ENCODE peak calls at places on chromosomes 16 and 17, in six cellular contexts. One of them, this sample, is unnamed.

GRCh38 chr16:66420396-66420795 is 6.7 kb upstream of the BEAN1 start:
- DNase-seq in HFFc6: no peak
- DNase-seq in B cell: no peak
- DNase-seq in GM10248: no peak
- DNase-seq in Calu3: no peak
- DNase-seq in adrenal gland: no peak
- DNase-seq in this sample: no peak

GRCh38 chr16:27203429-27204231 is at the start of gene KDM8:
- DNase-seq in B cell: peak
- DNase-seq in HFFc6: peak
- DNase-seq in GM10248: peak
- DNase-seq in adrenal gland: peak
- DNase-seq in Calu3: peak
- DNase-seq in this sample: peak

GRCh38 chr16:13402601-13403000 is 501.2 kb downstream of the SHISA9 start:
- DNase-seq in GM10248: no peak
- DNase-seq in adrenal gland: no peak
- DNase-seq in Calu3: no peak
- DNase-seq in HFFc6: no peak
- DNase-seq in B cell: no peak
- DNase-seq in this sample: no peak

GRCh38 chr16:89377446-89377838 is 112.9 kb downstream of the ANKRD11 start:
- DNase-seq in GM10248: no peak
- DNase-seq in Calu3: no peak
- DNase-seq in adrenal gland: no peak
- DNase-seq in B cell: no peak
- DNase-seq in HFFc6: no peak
- DNase-seq in this sample: no peak

GRCh38 chr17:75411328-75412067 is 6.0 kb upstream of the GRB2 start:
- DNase-seq in HFFc6: no peak
- DNase-seq in Calu3: no peak
- DNase-seq in GM10248: no peak
- DNase-seq in adrenal gland: no peak
- DNase-seq in B cell: no peak
- DNase-seq in this sample: no peak

GRCh38 chr17:50533720-50534148 is 1.2 kb downstream of the EPN3 start:
- DNase-seq in GM10248: no peak
- DNase-seq in adrenal gland: peak
- DNase-seq in Calu3: peak
- DNase-seq in B cell: no peak
- DNase-seq in HFFc6: no peak
- DNase-seq in this sample: peak

GRCh38 chr17:62572488-62573469 is 54.7 kb upstream of the MRC2 start:
- DNase-seq in adrenal gland: no peak
- DNase-seq in B cell: no peak
- DNase-seq in HFFc6: peak
- DNase-seq in GM10248: no peak
- DNase-seq in Calu3: no peak
- DNase-seq in this sample: no peak

GRCh38 chr17:64779344-64780095 is 117.4 kb upstream of the SMURF2 start:
- DNase-seq in Calu3: no peak
- DNase-seq in B cell: no peak
- DNase-seq in adrenal gland: no peak
- DNase-seq in GM10248: no peak
- DNase-seq in HFFc6: no peak
- DNase-seq in this sample: no peak

GRCh38 chr17:50177983-50178834 is 12.4 kb downstream of the SGCA start:
- DNase-seq in B cell: peak
- DNase-seq in HFFc6: peak
- DNase-seq in GM10248: peak
- DNase-seq in Calu3: peak
- DNase-seq in adrenal gland: peak
- DNase-seq in this sample: peak

GRCh38 chr16:85987750-85988078 is 88.8 kb downstream of the IRF8 start:
- DNase-seq in GM10248: no peak
- DNase-seq in B cell: no peak
- DNase-seq in Calu3: no peak
- DNase-seq in adrenal gland: no peak
- DNase-seq in HFFc6: no peak
- DNase-seq in this sample: no peak
- TF ChIP-seq CTCF in GM10248: no peak
- TF ChIP-seq CTCF in B cell: peak
- TF ChIP-seq CTCF in Calu3: no peak
- TF ChIP-seq CTCF in adrenal gland: no peak
- TF ChIP-seq CTCF in HFFc6: peak
- TF ChIP-seq CTCF in this sample: no peak

DNA sequence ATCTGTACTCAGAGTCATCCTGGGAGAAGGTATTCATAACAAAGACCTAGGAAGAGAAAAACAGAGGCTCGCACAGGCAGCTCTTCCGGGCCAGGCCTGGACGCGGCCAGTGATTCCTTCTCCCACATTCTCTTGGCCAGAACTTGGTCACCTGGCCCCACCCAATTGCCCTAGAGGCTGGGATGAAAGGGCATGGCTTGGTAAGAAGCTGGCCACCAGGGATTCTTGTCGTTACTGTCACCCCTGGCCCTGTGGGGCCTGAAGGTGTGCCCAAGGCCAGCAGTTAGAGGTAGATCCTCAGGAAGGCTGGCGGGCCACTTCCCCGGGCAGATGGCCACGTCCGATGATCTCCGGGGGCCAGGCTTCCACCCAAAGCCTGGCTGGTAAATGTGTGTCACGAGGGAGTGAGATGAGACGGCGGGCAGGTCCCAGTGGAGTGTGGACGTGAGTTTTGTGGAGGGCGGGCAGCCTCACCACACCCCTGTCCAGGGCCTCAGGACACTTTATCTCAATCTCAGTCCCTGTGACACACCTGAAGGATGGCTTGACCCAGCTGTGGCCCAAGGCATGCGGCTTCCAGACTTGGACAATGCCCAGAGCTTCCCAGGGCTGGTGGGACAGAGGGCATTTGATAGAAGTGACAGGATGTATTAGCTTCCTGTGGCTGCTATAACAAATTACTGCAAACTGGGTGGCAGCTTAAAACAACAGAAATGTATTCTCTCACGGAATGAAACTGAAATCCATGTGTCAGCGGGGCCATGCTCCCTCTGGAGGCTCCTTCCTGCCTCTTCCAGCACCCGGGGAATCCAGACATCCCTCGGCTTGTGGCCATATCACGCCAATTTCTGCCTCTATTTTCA is 66.3 kb upstream of the GSE1 start:
- DNase-seq in GM10248: no peak
- DNase-seq in HFFc6: no peak
- DNase-seq in adrenal gland: no peak
- DNase-seq in B cell: no peak
- DNase-seq in Calu3: no peak
- DNase-seq in this sample: no peak
- TF ChIP-seq CTCF in GM10248: no peak
- TF ChIP-seq CTCF in HFFc6: no peak
- TF ChIP-seq CTCF in adrenal gland: peak
- TF ChIP-seq CTCF in B cell: no peak
- TF ChIP-seq CTCF in Calu3: no peak
- TF ChIP-seq CTCF in this sample: peak

GRCh38 chr16:2428051-2428786 is 1.0 kb upstream of the CCNF start:
- DNase-seq in B cell: peak
- DNase-seq in adrenal gland: peak
- DNase-seq in Calu3: peak
- DNase-seq in HFFc6: peak
- DNase-seq in GM10248: peak
- DNase-seq in this sample: no peak
- TF ChIP-seq CTCF in B cell: no peak
- TF ChIP-seq CTCF in adrenal gland: no peak
- TF ChIP-seq CTCF in Calu3: no peak
- TF ChIP-seq CTCF in HFFc6: peak
- TF ChIP-seq CTCF in GM10248: peak
- TF ChIP-seq CTCF in this sample: peak

DNA sequence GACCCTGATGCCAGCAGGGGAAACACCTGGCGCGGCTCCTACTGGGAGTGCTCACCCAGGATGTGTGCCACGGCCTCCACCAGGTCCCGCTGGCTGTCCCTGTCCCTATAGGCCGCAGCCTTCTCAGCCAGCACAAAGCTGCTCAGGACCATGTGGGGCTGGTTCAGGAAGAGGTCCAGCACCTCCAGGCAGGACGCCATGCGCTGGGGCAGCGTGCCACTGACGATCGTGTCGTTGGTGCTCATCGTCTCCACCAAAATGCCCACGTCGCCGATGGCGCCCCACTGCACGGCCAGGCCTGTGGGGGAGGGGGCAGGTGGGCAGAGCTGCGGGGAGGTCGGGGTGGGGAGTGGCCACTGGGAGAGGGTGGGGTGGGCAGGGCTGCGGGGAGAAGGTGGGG is 15.9 kb upstream of the DUS1L start:
- DNase-seq in adrenal gland: no peak
- DNase-seq in B cell: no peak
- DNase-seq in Calu3: no peak
- DNase-seq in GM10248: no peak
- DNase-seq in HFFc6: no peak
- DNase-seq in this sample: no peak
- TF ChIP-seq CTCF in adrenal gland: no peak
- TF ChIP-seq CTCF in B cell: no peak
- TF ChIP-seq CTCF in Calu3: no peak
- TF ChIP-seq CTCF in GM10248: no peak
- TF ChIP-seq CTCF in HFFc6: no peak
- TF ChIP-seq CTCF in this sample: no peak

GRCh38 chr16:55701442-55702319 is 45.9 kb downstream of the SLC6A2 start:
- DNase-seq in adrenal gland: peak
- DNase-seq in B cell: peak
- DNase-seq in HFFc6: peak
- DNase-seq in Calu3: peak
- DNase-seq in GM10248: peak
- DNase-seq in this sample: no peak
- TF ChIP-seq CTCF in adrenal gland: peak
- TF ChIP-seq CTCF in B cell: no peak
- TF ChIP-seq CTCF in HFFc6: peak
- TF ChIP-seq CTCF in Calu3: peak
- TF ChIP-seq CTCF in GM10248: peak
- TF ChIP-seq CTCF in this sample: peak

GRCh38 chr17:29573871-29574731 is 5.6 kb downstream of the TP53I13 start:
- DNase-seq in GM10248: no peak
- DNase-seq in B cell: peak
- DNase-seq in adrenal gland: no peak
- DNase-seq in Calu3: no peak
- DNase-seq in HFFc6: no peak
- DNase-seq in this sample: no peak

GRCh38 chr17:29573558-29573870 is 5.0 kb downstream of the TP53I13 start:
- DNase-seq in B cell: no peak
- DNase-seq in GM10248: no peak
- DNase-seq in adrenal gland: peak
- DNase-seq in HFFc6: no peak
- DNase-seq in Calu3: no peak
- DNase-seq in this sample: no peak

GRCh38 chr17:29571486-29571882 is 3.0 kb downstream of the TP53I13 start:
- DNase-seq in adrenal gland: peak
- DNase-seq in HFFc6: no peak
- DNase-seq in GM10248: no peak
- DNase-seq in B cell: no peak
- DNase-seq in Calu3: no peak
- DNase-seq in this sample: no peak

GRCh38 chr17:29571883-29572681 is 3.6 kb downstream of the TP53I13 start:
- DNase-seq in GM10248: no peak
- DNase-seq in adrenal gland: peak
- DNase-seq in Calu3: no peak
- DNase-seq in B cell: no peak
- DNase-seq in HFFc6: no peak
- DNase-seq in this sample: no peak

GRCh38 chr17:29572691-29573557 is 4.4 kb downstream of the TP53I13 start:
- DNase-seq in Calu3: no peak
- DNase-seq in adrenal gland: peak
- DNase-seq in HFFc6: peak
- DNase-seq in B cell: peak
- DNase-seq in GM10248: peak
- DNase-seq in this sample: no peak
- TF ChIP-seq CTCF in Calu3: no peak
- TF ChIP-seq CTCF in adrenal gland: peak
- TF ChIP-seq CTCF in HFFc6: peak
- TF ChIP-seq CTCF in B cell: peak
- TF ChIP-seq CTCF in GM10248: peak
- TF ChIP-seq CTCF in this sample: peak

GRCh38 chr17:6429266-6429665 is 5.7 kb downstream of the AIPL1 start:
- DNase-seq in GM10248: no peak
- DNase-seq in HFFc6: no peak
- DNase-seq in Calu3: no peak
- DNase-seq in B cell: no peak
- DNase-seq in adrenal gland: no peak
- DNase-seq in this sample: no peak

GRCh38 chr17:6426356-6427101 is 8.4 kb downstream of the AIPL1 start:
- DNase-seq in GM10248: no peak
- DNase-seq in adrenal gland: no peak
- DNase-seq in B cell: no peak
- DNase-seq in HFFc6: no peak
- DNase-seq in Calu3: no peak
- DNase-seq in this sample: no peak

GRCh38 chr17:6428207-6428965 is 6.5 kb downstream of the AIPL1 start:
- DNase-seq in HFFc6: no peak
- DNase-seq in adrenal gland: no peak
- DNase-seq in Calu3: no peak
- DNase-seq in B cell: no peak
- DNase-seq in GM10248: no peak
- DNase-seq in this sample: no peak

GRCh38 chr17:6427284-6427781 is 7.6 kb downstream of the AIPL1 start:
- DNase-seq in HFFc6: peak
- DNase-seq in adrenal gland: no peak
- DNase-seq in GM10248: peak
- DNase-seq in Calu3: no peak
- DNase-seq in B cell: peak
- DNase-seq in this sample: no peak

GRCh38 chr17:6430769-6431168 is 4.2 kb downstream of the AIPL1 start:
- DNase-seq in adrenal gland: no peak
- DNase-seq in GM10248: no peak
- DNase-seq in Calu3: no peak
- DNase-seq in B cell: no peak
- DNase-seq in HFFc6: no peak
- DNase-seq in this sample: no peak
- TF ChIP-seq CTCF in adrenal gland: peak
- TF ChIP-seq CTCF in GM10248: no peak
- TF ChIP-seq CTCF in Calu3: no peak
- TF ChIP-seq CTCF in B cell: peak
- TF ChIP-seq CTCF in HFFc6: peak
- TF ChIP-seq CTCF in this sample: peak

This sample was measured in foreskin keratinocyte.